ENCODE peak calls at places on chromosomes 3 and 15, in five cellular contexts. I, J, G, X and H are unnamed samples.

GRCh38 chr15:83112959-83113299 is 5.5 kb downstream of the TM6SF1 start:
- DNase-seq in I (peak), J (no peak), G (no peak), X (no peak), H (no peak)

GRCh38 chr3:12187448-12188327 is 29.0 kb upstream of the TIMP4 start:
- DNase-seq in I (no peak), J (peak), X (no peak), G (no peak), H (no peak)

GRCh38 chr15:32124726-32125125 is 94.4 kb downstream of the CHRNA7 start:
- DNase-seq in X (no peak), I (no peak), J (no peak), G (no peak), H (no peak)

GRCh38 chr3:197306374-197307086 is 8.1 kb upstream of the DLG1 start:
- DNase-seq in G (no peak), X (peak), I (no peak), J (peak), H (peak)

GRCh38 chr15:33629647-33630046 is 318.9 kb downstream of the RYR3 start:
- DNase-seq in G (no peak), I (no peak), J (no peak), X (no peak), H (no peak)

GRCh38 chr15:75647370-75648155 is at the start of gene SNX33:
- DNase-seq in X (peak), J (peak), G (peak), I (peak), H (no peak)

GRCh38 chr15:64934023-64934422 is 22.3 kb downstream of the ANKDD1A start:
- DNase-seq in I (no peak), X (no peak), J (no peak), G (no peak), H (no peak)

GRCh38 chr3:180177255-180177654 is 140.5 kb upstream of the PEX5L start:
- DNase-seq in X (no peak), G (no peak), I (no peak), J (no peak), H (no peak)

GRCh38 chr3:194176274-194176991 is 40.5 kb downstream of the HES1 start:
- DNase-seq in G (no peak), J (no peak), X (peak), I (no peak), H (no peak)

GRCh38 chr3:72223116-72223515 is 438.2 kb upstream of the PROK2 start:
- DNase-seq in I (no peak), G (no peak), X (no peak), J (no peak), H (no peak)

GRCh38 chr15:47820047-47820779 is 102.9 kb downstream of the SEMA6D start:
- DNase-seq in G (no peak), J (peak), I (no peak), X (no peak), H (no peak)

GRCh38 chr3:100709840-100710235 is 544 bp downstream of the TFG start:
- DNase-seq in I (peak), X (peak), G (peak), J (peak), H (no peak)

GRCh38 chr3:171791695-171792082 is 18.6 kb downstream of the PLD1 start:
- DNase-seq in I (no peak), X (no peak), G (no peak), J (peak), H (peak)

GRCh38 chr3:17204049-17204650 is 319.4 kb downstream of the PLCL2 start:
- DNase-seq in X (no peak), J (peak), G (no peak), I (no peak), H (no peak)

GRCh38 chr3:67646586-67647234 is 7.7 kb downstream of the SUCLG2 start:
- DNase-seq in G (no peak), X (no peak), J (peak), I (no peak), H (no peak)

GRCh38 chr3:134307425-134307824 is 56.8 kb upstream of the RYK start:
- DNase-seq in J (no peak), G (no peak), X (no peak), I (no peak), H (no peak)

GRCh38 chr3:177820683-177821316 is 623.5 kb upstream of the TBL1XR1 start:
- DNase-seq in G (peak), J (peak), X (no peak), I (no peak), H (no peak)
- H3K4me3 ChIP-seq in G (no peak), J (no peak), X (no peak), I (no peak), H (no peak)

DNA sequence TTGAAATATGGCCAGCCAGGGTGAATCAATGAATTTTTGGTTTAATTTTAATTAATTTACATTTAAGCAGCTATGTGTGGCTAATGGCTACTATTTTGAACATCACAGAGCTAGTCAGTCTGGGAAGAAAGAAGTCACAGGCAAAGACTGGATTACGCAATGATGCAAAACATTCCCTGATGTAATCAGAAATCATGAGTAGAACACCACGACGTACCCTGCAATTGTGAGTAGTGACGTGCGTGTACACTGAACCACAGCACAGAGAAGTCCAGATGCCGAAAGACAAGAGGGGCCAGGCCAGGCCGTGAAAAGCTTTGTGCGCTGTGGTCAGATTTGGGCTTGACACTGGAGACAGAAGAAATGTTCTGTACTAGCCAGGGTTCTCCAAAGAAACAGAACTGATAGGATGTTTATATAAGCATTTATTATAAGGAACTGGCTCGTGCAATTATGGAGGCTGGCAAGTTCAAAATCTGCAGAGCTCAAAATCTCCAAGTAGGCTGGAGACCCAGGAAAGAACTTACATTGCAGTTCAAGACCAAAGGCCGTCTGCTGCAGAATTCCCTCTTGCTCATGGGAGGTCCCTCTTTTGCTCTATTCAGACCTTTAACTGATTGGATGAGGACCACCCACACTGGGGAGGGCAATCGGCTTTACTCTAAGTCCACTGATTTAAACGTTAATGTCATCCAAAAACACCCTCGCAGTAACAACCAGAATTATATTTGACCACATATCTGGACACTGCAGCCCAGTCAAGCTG is 44.6 kb downstream of the SH3BP5 start:
- DNase-seq in J (peak), X (peak), G (no peak), I (peak), H (no peak)
- H3K4me3 ChIP-seq in J (no peak), X (no peak), G (no peak), I (no peak), H (no peak)

GRCh38 chr3:126212629-126213375 is 32.4 kb upstream of the ALDH1L1 start:
- DNase-seq in J (peak), X (peak), G (no peak), I (peak), H (no peak)
- H3K4me3 ChIP-seq in J (no peak), X (peak), G (peak), I (peak), H (peak)

GRCh38 chr15:54803987-54804386 is 392.8 kb downstream of the RSL24D1 start:
- DNase-seq in I (no peak), X (no peak), J (no peak), G (peak), H (no peak)
- H3K4me3 ChIP-seq in I (no peak), X (no peak), J (no peak), G (no peak), H (no peak)

GRCh38 chr3:52069891-52070290 is 13.5 kb upstream of the DUSP7 start:
- DNase-seq in G (no peak), X (no peak), J (no peak), I (no peak), H (no peak)

GRCh38 chr3:52068730-52069129 is 12.4 kb upstream of the DUSP7 start:
- DNase-seq in J (no peak), X (no peak), G (no peak), I (no peak), H (no peak)

GRCh38 chr3:52069135-52069534 is 12.8 kb upstream of the DUSP7 start:
- DNase-seq in X (no peak), I (no peak), G (no peak), J (no peak), H (no peak)

GRCh38 chr3:52067046-52067445 is 10.7 kb upstream of the DUSP7 start:
- DNase-seq in G (no peak), J (no peak), X (no peak), I (no peak), H (no peak)

GRCh38 chr3:52068055-52068704 is 11.8 kb upstream of the DUSP7 start:
- DNase-seq in X (peak), J (peak), G (no peak), I (no peak), H (no peak)
- H3K4me3 ChIP-seq in X (no peak), J (no peak), G (no peak), I (no peak), H (no peak)

GRCh38 chr15:99109555-99110021 is 4.7 kb downstream of the SYNM start:
- DNase-seq in X (no peak), J (no peak), G (no peak), I (no peak), H (no peak)
- H3K4me3 ChIP-seq in X (no peak), J (no peak), G (no peak), I (no peak), H (no peak)

DNA sequence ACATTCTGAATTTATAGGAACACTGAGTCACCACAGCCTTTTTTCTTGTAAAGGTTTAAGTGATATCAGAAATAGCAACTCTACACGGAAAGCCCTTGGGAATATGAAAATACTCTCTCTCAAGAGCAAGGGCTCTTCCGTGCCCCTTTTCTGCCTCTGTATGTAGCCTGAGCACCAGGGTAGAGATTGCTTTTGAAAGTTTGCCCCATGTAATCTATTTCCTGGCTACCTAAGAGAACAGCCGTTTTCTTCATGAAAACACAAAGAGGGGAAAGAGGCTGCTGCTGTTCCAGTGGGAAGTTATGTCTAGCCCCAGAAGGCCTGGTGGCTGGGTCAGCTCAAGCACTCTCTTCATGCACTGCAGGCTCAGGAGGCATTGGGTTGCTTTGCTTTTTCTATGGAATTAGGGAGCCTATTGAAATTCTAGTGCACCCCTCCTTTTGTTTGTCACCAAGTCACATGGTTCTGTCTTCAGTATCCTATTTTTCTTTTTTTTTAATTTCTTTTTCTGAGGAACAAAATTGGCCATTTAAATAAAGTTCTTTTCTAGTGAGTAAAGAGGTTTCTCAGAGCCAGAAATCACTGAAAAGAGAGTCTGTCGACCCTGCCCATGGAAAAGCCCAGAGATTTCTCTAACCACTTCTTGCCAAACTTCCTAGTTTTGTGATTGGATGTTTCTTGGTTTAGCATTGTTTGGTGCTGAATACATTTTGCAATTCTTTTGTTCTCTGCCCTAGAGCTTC is 39.5 kb downstream of the TIGIT start:
- DNase-seq in I (no peak), J (no peak), X (no peak), G (no peak), H (no peak)
- H3K4me3 ChIP-seq in I (no peak), J (no peak), X (no peak), G (no peak), H (no peak)

GRCh38 chr15:89814112-89814742 is 425 bp downstream of the ANPEP start:
- DNase-seq in X (no peak), I (no peak), J (no peak), G (no peak), H (no peak)

GRCh38 chr15:89810837-89811236 is 3.8 kb downstream of the ANPEP start:
- DNase-seq in X (no peak), G (no peak), I (no peak), J (no peak), H (no peak)

GRCh38 chr15:89813381-89814111 is 1.1 kb downstream of the ANPEP start:
- DNase-seq in I (no peak), J (no peak), G (no peak), X (no peak), H (no peak)

GRCh38 chr15:89812847-89813320 is 1.8 kb downstream of the ANPEP start:
- DNase-seq in G (no peak), I (no peak), J (no peak), X (no peak), H (no peak)

GRCh38 chr15:89812126-89812846 is 2.4 kb downstream of the ANPEP start:
- DNase-seq in X (no peak), G (no peak), I (no peak), J (no peak), H (no peak)
- H3K4me3 ChIP-seq in X (no peak), G (no peak), I (no peak), J (no peak), H (no peak)

GRCh38 chr15:92161039-92161670 is 232.5 kb upstream of the ST8SIA2 start:
- DNase-seq in G (no peak), X (peak), I (no peak), J (no peak), H (no peak)
- H3K4me3 ChIP-seq in G (no peak), X (no peak), I (no peak), J (no peak), H (no peak)

GRCh38 chr3:181715601-181716340 is 4.0 kb downstream of the SOX2 start:
- DNase-seq in G (no peak), I (no peak), X (no peak), J (peak), H (no peak)
- H3K4me3 ChIP-seq in G (no peak), I (no peak), X (no peak), J (no peak), H (no peak)